ENCODE peak calls at places on chromosomes 6 and 20, in five cellular contexts. A, I, P, L and N are unnamed samples.

GRCh38 chr20:62516345-62516744 is 40.5 kb upstream of the GATA5 start:
- DNase-seq in P (no peak), I (peak), L (no peak), A (no peak), N (no peak)

GRCh38 chr6:158072083-158072721 is 90.5 kb downstream of the SYNJ2 start:
- DNase-seq in A (peak), I (peak), L (peak), P (no peak), N (peak)

GRCh38 chr6:26195924-26196845 is 109.0 kb downstream of the HFE start:
- DNase-seq in L (no peak), I (peak), P (no peak), A (no peak), N (no peak)

GRCh38 chr6:37182736-37183590 is 13.0 kb downstream of the PIM1 start:
- DNase-seq in P (no peak), A (no peak), L (no peak), I (no peak), N (peak)

GRCh38 chr6:169371344-169372144 is 117.9 kb upstream of the THBS2 start:
- DNase-seq in L (no peak), P (no peak), I (no peak), A (peak), N (no peak)

GRCh38 chr6:5665667-5666066 is 341.1 kb downstream of the NRN1 start:
- DNase-seq in P (no peak), L (no peak), I (no peak), A (no peak), N (no peak)

GRCh38 chr6:6840831-6841263 is 252.3 kb downstream of the LY86 start:
- DNase-seq in A (no peak), P (no peak), L (no peak), I (no peak), N (no peak)

GRCh38 chr20:59933296-59933848 is at the start of gene SYCP2:
- DNase-seq in I (no peak), A (peak), L (no peak), P (no peak), N (peak)

GRCh38 chr6:17454316-17455005 is 61.1 kb downstream of the CAP2 start:
- DNase-seq in A (peak), I (peak), L (no peak), P (no peak), N (no peak)